ENCODE peak calls at places on chromosomes 3 and 15, in ten cellular contexts. One of them, this sample, is unnamed.

GRCh38 chr3:107579372-107579771 is 56.6 kb downstream of the BBX start:
- DNase-seq in upper lobe of right lung: no peak
- DNase-seq in sigmoid colon: no peak
- DNase-seq in A549: no peak
- DNase-seq in astrocyte of the cerebellum: no peak
- DNase-seq in glutamatergic neuron: no peak
- DNase-seq in RWPE2: no peak
- DNase-seq in GM12865: no peak
- DNase-seq in brain microvascular endothelial cell: no peak
- DNase-seq in RWPE1: no peak
- DNase-seq in this sample: no peak

GRCh38 chr3:47380601-47381316 is at the start of gene PTPN23:
- DNase-seq in upper lobe of right lung: peak
- DNase-seq in glutamatergic neuron: peak
- DNase-seq in sigmoid colon: peak
- DNase-seq in RWPE1: peak
- DNase-seq in A549: peak
- DNase-seq in astrocyte of the cerebellum: peak
- DNase-seq in RWPE2: peak
- DNase-seq in GM12865: peak
- DNase-seq in brain microvascular endothelial cell: peak
- DNase-seq in this sample: peak

GRCh38 chr3:126552688-126553283 is 5.9 kb downstream of the C3orf22 start:
- DNase-seq in astrocyte of the cerebellum: no peak
- DNase-seq in RWPE1: no peak
- DNase-seq in RWPE2: no peak
- DNase-seq in upper lobe of right lung: peak
- DNase-seq in glutamatergic neuron: peak
- DNase-seq in A549: no peak
- DNase-seq in GM12865: no peak
- DNase-seq in sigmoid colon: peak
- DNase-seq in brain microvascular endothelial cell: no peak
- DNase-seq in this sample: no peak

GRCh38 chr15:34584996-34585395 is 1.5 kb upstream of the GOLGA8B start:
- DNase-seq in upper lobe of right lung: no peak
- DNase-seq in A549: no peak
- DNase-seq in sigmoid colon: no peak
- DNase-seq in RWPE1: no peak
- DNase-seq in brain microvascular endothelial cell: no peak
- DNase-seq in RWPE2: peak
- DNase-seq in astrocyte of the cerebellum: no peak
- DNase-seq in GM12865: no peak
- DNase-seq in glutamatergic neuron: no peak
- DNase-seq in this sample: no peak

GRCh38 chr3:119206611-119207511 is 33.5 kb downstream of the UPK1B start:
- DNase-seq in brain microvascular endothelial cell: no peak
- DNase-seq in glutamatergic neuron: no peak
- DNase-seq in GM12865: no peak
- DNase-seq in RWPE2: no peak
- DNase-seq in RWPE1: peak
- DNase-seq in sigmoid colon: no peak
- DNase-seq in A549: peak
- DNase-seq in upper lobe of right lung: no peak
- DNase-seq in astrocyte of the cerebellum: no peak
- DNase-seq in this sample: no peak

GRCh38 chr3:111776844-111777483 is 82.1 kb upstream of the PHLDB2 start:
- DNase-seq in brain microvascular endothelial cell: no peak
- DNase-seq in glutamatergic neuron: no peak
- DNase-seq in upper lobe of right lung: no peak
- DNase-seq in RWPE1: no peak
- DNase-seq in GM12865: no peak
- DNase-seq in RWPE2: no peak
- DNase-seq in A549: no peak
- DNase-seq in sigmoid colon: no peak
- DNase-seq in astrocyte of the cerebellum: no peak
- DNase-seq in this sample: no peak

GRCh38 chr3:76986876-76987513 is 52.9 kb upstream of the ROBO2 start:
- DNase-seq in astrocyte of the cerebellum: no peak
- DNase-seq in brain microvascular endothelial cell: no peak
- DNase-seq in sigmoid colon: no peak
- DNase-seq in glutamatergic neuron: no peak
- DNase-seq in RWPE2: no peak
- DNase-seq in A549: peak
- DNase-seq in GM12865: no peak
- DNase-seq in RWPE1: no peak
- DNase-seq in upper lobe of right lung: no peak
- DNase-seq in this sample: no peak

GRCh38 chr3:119490153-119490552 is 8.2 kb upstream of the TIMMDC1 start:
- DNase-seq in RWPE2: no peak
- DNase-seq in GM12865: no peak
- DNase-seq in A549: no peak
- DNase-seq in astrocyte of the cerebellum: no peak
- DNase-seq in brain microvascular endothelial cell: no peak
- DNase-seq in upper lobe of right lung: no peak
- DNase-seq in glutamatergic neuron: no peak
- DNase-seq in RWPE1: no peak
- DNase-seq in sigmoid colon: no peak
- DNase-seq in this sample: no peak

GRCh38 chr3:48446425-48447193 is at the start of gene ATRIP:
- DNase-seq in RWPE2: peak
- DNase-seq in astrocyte of the cerebellum: peak
- DNase-seq in sigmoid colon: peak
- DNase-seq in RWPE1: peak
- DNase-seq in GM12865: peak
- DNase-seq in brain microvascular endothelial cell: peak
- DNase-seq in glutamatergic neuron: peak
- DNase-seq in A549: peak
- DNase-seq in upper lobe of right lung: peak
- DNase-seq in this sample: peak

GRCh38 chr3:195714380-195715011 is 6.3 kb upstream of the MUC20 start:
- DNase-seq in RWPE1: no peak
- DNase-seq in RWPE2: no peak
- DNase-seq in glutamatergic neuron: no peak
- DNase-seq in A549: no peak
- DNase-seq in brain microvascular endothelial cell: no peak
- DNase-seq in upper lobe of right lung: no peak
- DNase-seq in sigmoid colon: no peak
- DNase-seq in GM12865: no peak
- DNase-seq in astrocyte of the cerebellum: no peak
- DNase-seq in this sample: no peak

GRCh38 chr3:20935791-20936190 is 749.8 kb upstream of the SGO1 start:
- DNase-seq in RWPE1: no peak
- DNase-seq in sigmoid colon: no peak
- DNase-seq in A549: no peak
- DNase-seq in brain microvascular endothelial cell: no peak
- DNase-seq in GM12865: no peak
- DNase-seq in astrocyte of the cerebellum: no peak
- DNase-seq in upper lobe of right lung: no peak
- DNase-seq in glutamatergic neuron: no peak
- DNase-seq in RWPE2: no peak
- DNase-seq in this sample: no peak

GRCh38 chr3:20931834-20932233 is 745.8 kb upstream of the SGO1 start:
- DNase-seq in astrocyte of the cerebellum: no peak
- DNase-seq in RWPE2: no peak
- DNase-seq in upper lobe of right lung: no peak
- DNase-seq in sigmoid colon: no peak
- DNase-seq in A549: no peak
- DNase-seq in glutamatergic neuron: no peak
- DNase-seq in GM12865: no peak
- DNase-seq in brain microvascular endothelial cell: no peak
- DNase-seq in RWPE1: no peak
- DNase-seq in this sample: no peak

GRCh38 chr3:20924646-20925395 is 738.8 kb upstream of the SGO1 start:
- DNase-seq in A549: no peak
- DNase-seq in GM12865: no peak
- DNase-seq in sigmoid colon: no peak
- DNase-seq in upper lobe of right lung: no peak
- DNase-seq in astrocyte of the cerebellum: no peak
- DNase-seq in RWPE2: no peak
- DNase-seq in brain microvascular endothelial cell: no peak
- DNase-seq in glutamatergic neuron: no peak
- DNase-seq in RWPE1: no peak
- DNase-seq in this sample: no peak

DNA sequence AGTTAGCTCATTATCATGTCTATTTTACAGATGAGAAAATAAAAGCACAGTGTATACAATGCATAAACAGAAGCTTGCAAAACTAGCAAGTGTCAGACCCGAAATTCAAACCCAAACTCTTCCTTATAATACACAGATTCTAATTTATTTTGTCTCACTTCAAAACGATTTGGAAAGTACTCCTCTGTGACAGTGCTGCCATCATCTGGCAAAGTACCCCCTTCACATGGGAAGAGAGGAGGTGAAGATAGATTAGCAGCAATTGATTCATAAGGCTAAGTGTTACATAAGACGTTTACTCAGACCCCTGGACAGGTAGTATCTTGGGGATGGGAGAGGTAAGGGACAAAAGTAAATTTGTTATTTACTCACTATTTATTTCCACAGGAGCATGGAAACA is 744.0 kb upstream of the SGO1 start:
- DNase-seq in RWPE1: peak
- DNase-seq in sigmoid colon: no peak
- DNase-seq in brain microvascular endothelial cell: peak
- DNase-seq in glutamatergic neuron: no peak
- DNase-seq in upper lobe of right lung: no peak
- DNase-seq in A549: no peak
- DNase-seq in GM12865: peak
- DNase-seq in astrocyte of the cerebellum: no peak
- DNase-seq in RWPE2: no peak
- DNase-seq in this sample: no peak
- TF ChIP-seq CTCF in RWPE1: no peak
- TF ChIP-seq CTCF in sigmoid colon: no peak
- TF ChIP-seq CTCF in brain microvascular endothelial cell: peak
- TF ChIP-seq CTCF in glutamatergic neuron: peak
- TF ChIP-seq CTCF in upper lobe of right lung: peak
- TF ChIP-seq CTCF in A549: no peak
- TF ChIP-seq CTCF in GM12865: peak
- TF ChIP-seq CTCF in astrocyte of the cerebellum: peak
- TF ChIP-seq CTCF in RWPE2: no peak
- TF ChIP-seq CTCF in this sample: no peak

DNA sequence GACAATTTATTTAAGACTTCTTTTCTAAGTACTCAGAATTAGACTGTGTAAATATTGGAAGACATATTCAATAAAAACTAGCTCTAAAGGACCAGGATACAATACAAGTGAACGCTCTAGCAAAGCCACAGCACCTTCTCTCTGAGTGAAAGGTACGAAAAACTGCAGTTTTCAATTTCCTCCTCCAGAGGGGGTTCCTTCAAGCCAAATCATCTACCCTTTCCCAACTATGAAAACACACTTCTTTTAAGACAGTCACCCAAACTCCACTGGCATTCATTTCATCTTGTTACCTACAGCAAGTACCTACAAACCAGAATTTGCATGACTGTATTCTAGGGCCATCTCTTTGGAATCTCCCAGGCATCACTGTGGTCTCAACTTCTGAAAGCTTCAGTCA is 165.8 kb downstream of the ERC2 start:
- DNase-seq in RWPE2: no peak
- DNase-seq in brain microvascular endothelial cell: no peak
- DNase-seq in upper lobe of right lung: no peak
- DNase-seq in A549: no peak
- DNase-seq in RWPE1: no peak
- DNase-seq in sigmoid colon: no peak
- DNase-seq in GM12865: no peak
- DNase-seq in glutamatergic neuron: no peak
- DNase-seq in astrocyte of the cerebellum: no peak
- DNase-seq in this sample: no peak
- TF ChIP-seq CTCF in RWPE2: no peak
- TF ChIP-seq CTCF in brain microvascular endothelial cell: peak
- TF ChIP-seq CTCF in upper lobe of right lung: peak
- TF ChIP-seq CTCF in A549: no peak
- TF ChIP-seq CTCF in RWPE1: no peak
- TF ChIP-seq CTCF in sigmoid colon: no peak
- TF ChIP-seq CTCF in GM12865: peak
- TF ChIP-seq CTCF in glutamatergic neuron: peak
- TF ChIP-seq CTCF in astrocyte of the cerebellum: peak
- TF ChIP-seq CTCF in this sample: no peak

DNA sequence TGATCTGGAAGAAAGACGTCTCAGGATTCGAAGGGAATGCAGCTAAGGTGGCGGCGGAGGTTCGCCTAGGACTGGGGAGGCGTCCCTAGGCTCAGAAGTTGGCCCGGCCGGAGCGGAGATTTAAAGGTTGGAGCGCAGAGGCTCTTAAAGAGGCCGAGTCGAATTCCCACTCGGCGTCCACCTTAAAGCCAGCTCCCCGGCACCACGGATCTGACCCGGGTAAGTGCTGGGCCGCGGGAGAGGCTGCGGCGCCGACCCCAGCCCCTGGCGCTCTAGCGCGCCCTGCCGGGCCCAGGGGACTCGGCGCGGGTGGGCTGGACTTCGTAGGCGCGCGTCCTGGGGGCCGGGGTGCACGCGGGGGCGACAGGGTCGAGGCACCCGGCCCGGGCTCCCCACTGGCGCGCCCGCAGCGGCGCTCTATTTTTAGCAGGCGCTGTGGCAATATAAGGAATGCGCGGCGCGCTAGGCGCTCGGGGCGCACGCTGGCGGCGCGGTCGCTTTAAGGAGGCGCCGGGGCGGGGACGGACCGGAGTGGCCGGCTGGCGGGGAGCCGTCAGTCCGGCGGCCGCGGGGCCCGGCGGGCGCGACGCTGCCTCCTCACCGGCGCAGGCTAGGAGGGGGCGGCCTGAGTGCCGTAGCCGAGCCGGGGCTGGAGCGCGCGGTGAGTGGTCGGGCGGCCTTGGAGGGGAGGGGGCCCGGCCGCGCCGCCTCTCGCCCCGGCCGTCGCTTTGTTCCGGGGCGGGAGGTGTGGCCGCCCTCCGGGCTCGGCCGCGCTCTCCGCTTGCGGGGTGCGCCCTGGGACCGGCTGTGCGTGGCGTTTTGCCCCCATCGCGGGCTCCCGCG is at the start of gene MRAS:
- DNase-seq in astrocyte of the cerebellum: no peak
- DNase-seq in RWPE2: no peak
- DNase-seq in A549: peak
- DNase-seq in GM12865: no peak
- DNase-seq in glutamatergic neuron: peak
- DNase-seq in RWPE1: peak
- DNase-seq in upper lobe of right lung: peak
- DNase-seq in sigmoid colon: peak
- DNase-seq in brain microvascular endothelial cell: peak
- DNase-seq in this sample: peak
- TF ChIP-seq CTCF in astrocyte of the cerebellum: peak
- TF ChIP-seq CTCF in RWPE2: peak
- TF ChIP-seq CTCF in A549: peak
- TF ChIP-seq CTCF in GM12865: no peak
- TF ChIP-seq CTCF in glutamatergic neuron: peak
- TF ChIP-seq CTCF in RWPE1: peak
- TF ChIP-seq CTCF in upper lobe of right lung: peak
- TF ChIP-seq CTCF in sigmoid colon: peak
- TF ChIP-seq CTCF in brain microvascular endothelial cell: peak
- TF ChIP-seq CTCF in this sample: peak

DNA sequence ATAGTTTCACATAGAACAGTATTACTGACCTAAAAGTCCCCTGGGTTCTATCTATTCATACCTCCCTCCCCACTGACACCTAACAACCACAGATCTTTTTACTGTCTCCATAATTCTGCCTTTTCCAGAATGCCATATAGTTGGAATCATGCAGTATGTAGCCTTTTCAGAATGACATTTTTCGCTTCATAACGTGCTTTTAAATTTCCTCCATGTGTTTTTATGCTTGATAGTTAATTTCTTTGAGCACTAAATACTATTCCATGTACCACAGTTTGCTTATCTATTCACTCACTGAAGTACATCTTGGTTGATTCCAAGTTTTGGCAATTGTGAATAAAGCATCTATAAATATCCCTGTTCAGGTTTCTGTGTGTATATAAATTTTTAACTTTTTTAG is 77.7 kb upstream of the GPR149 start:
- DNase-seq in upper lobe of right lung: no peak
- DNase-seq in RWPE2: no peak
- DNase-seq in brain microvascular endothelial cell: no peak
- DNase-seq in astrocyte of the cerebellum: no peak
- DNase-seq in RWPE1: no peak
- DNase-seq in GM12865: no peak
- DNase-seq in glutamatergic neuron: no peak
- DNase-seq in sigmoid colon: no peak
- DNase-seq in A549: no peak
- DNase-seq in this sample: no peak
- TF ChIP-seq CTCF in upper lobe of right lung: no peak
- TF ChIP-seq CTCF in RWPE2: no peak
- TF ChIP-seq CTCF in brain microvascular endothelial cell: no peak
- TF ChIP-seq CTCF in astrocyte of the cerebellum: no peak
- TF ChIP-seq CTCF in RWPE1: no peak
- TF ChIP-seq CTCF in GM12865: no peak
- TF ChIP-seq CTCF in glutamatergic neuron: no peak
- TF ChIP-seq CTCF in sigmoid colon: no peak
- TF ChIP-seq CTCF in A549: no peak
- TF ChIP-seq CTCF in this sample: no peak

This sample was measured in thoracic aorta.